ENCODE peak calls at places on chromosomes 6 and 20, in seven cellular contexts. J is adrenal gland, E is right lobe of liver, M is upper lobe of left lung, R is ovary, Q is transverse colon, L is stomach. U is an unnamed sample.
A peak's percentile ranks its signal among the peaks of the same experiment; 100 is the strongest.

GRCh38 chr6:107458687-107459282 is 579 bp downstream of the PDSS2 start:
- DNase-seq in J (no peak), E (no peak), M (peak; percentile 40), R (no peak), Q (peak; percentile 25), L (no peak), U (peak; percentile 61)

GRCh38 chr6:52499026-52499425 is 77.8 kb downstream of the TRAM2 start:
- DNase-seq in J (no peak), E (no peak), M (no peak), R (no peak), Q (no peak), L (no peak), U (no peak)

GRCh38 chr20:62772618-62772993 is 23.7 kb upstream of the MRGBP start:
- DNase-seq in J (no peak), E (no peak), M (no peak), R (no peak), Q (no peak), L (no peak), U (peak; percentile 63)

GRCh38 chr6:30814137-30815084 is 69.9 kb upstream of the DDR1 start:
- DNase-seq in J (peak; percentile 78), E (no peak), M (peak; percentile 71), R (no peak), Q (peak; percentile 26), L (peak; percentile 35), U (peak; percentile 40)

GRCh38 chr6:130282234-130282995 is 59.7 kb upstream of the SAMD3 start:
- DNase-seq in J (no peak), E (no peak), M (no peak), R (no peak), Q (no peak), L (no peak), U (no peak)

GRCh38 chr6:164753517-164753916 is 555.9 kb downstream of the C6orf118 start:
- DNase-seq in J (no peak), E (no peak), M (no peak), R (no peak), Q (no peak), L (no peak), U (no peak)

GRCh38 chr6:117494283-117494682 is 11.8 kb downstream of the DCBLD1 start:
- DNase-seq in J (no peak), E (no peak), M (no peak), R (no peak), Q (no peak), L (no peak), U (no peak)

GRCh38 chr6:137823826-137824501 is 43.1 kb upstream of the TNFAIP3 start:
- DNase-seq in J (no peak), E (no peak), M (peak; percentile 70), R (peak; percentile 52), Q (peak; percentile 65), L (peak; percentile 32), U (peak; percentile 27)

GRCh38 chr6:160991411-160992322 is at the start of gene MAP3K4:
- DNase-seq in J (peak; percentile 76), E (peak; percentile 88), M (peak; percentile 78), R (peak; percentile 84), Q (peak; percentile 85), L (peak; percentile 81), U (peak; percentile 82)

GRCh38 chr20:4300921-4301320 is 285.6 kb upstream of the RNF24 start:
- DNase-seq in J (no peak), E (no peak), M (no peak), R (no peak), Q (no peak), L (no peak), U (no peak)
- TF ChIP-seq CTCF in J (no peak), E (no peak), M (no peak), R (no peak), Q (no peak), L (no peak), U (no peak)

GRCh38 chr20:49887828-49888340 is 27.4 kb downstream of the SPATA2 start:
- DNase-seq in J (no peak), E (peak; percentile 43), M (no peak), R (no peak), Q (no peak), L (no peak), U (no peak)

GRCh38 chr20:49883246-49883802 is 32.0 kb downstream of the SPATA2 start:
- DNase-seq in J (no peak), E (no peak), M (no peak), R (no peak), Q (no peak), L (no peak), U (no peak)

GRCh38 chr20:49886571-49887203 is 28.6 kb downstream of the SPATA2 start:
- DNase-seq in J (no peak), E (peak; percentile 43), M (no peak), R (no peak), Q (no peak), L (no peak), U (no peak)

GRCh38 chr20:49887251-49887827 is 28.0 kb downstream of the SPATA2 start:
- DNase-seq in J (no peak), E (peak; percentile 37), M (no peak), R (no peak), Q (no peak), L (no peak), U (no peak)

DNA sequence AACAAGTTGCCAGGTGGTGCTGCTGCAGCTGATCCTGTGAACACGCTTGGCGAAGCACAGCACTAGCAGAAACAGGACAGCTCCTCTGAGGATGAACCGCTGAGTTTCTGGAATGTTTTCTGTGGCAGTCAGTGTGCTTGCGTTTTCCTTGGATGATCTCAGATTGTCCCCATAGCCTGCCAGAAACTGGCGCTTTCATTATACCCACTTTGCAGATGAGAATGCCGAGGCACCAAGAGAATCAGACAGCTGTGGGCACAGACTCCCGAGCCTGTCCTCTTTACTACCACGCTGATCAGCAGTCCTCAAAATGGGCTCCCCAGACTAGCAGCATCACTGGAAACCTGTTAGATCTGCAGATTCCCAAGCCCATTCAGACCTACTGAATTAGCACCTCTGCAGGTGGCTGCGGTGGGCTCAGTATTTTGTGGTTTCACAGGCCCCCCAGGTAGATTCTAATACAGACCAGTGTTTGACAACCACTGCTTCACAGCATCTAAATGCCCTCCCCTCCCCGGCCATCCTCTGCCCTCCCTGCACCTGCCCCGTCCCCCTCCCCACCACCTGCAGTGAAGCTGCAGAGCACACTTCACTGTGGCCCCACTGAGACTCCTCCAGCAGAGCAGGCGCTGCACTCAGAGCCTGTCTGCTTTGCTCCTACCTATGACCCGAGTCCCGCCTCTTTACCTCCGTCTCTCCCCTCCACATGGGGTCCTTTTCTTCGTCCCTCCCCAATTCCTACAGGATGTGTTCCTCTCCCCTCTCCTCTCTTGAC is 29.6 kb downstream of the SPATA2 start:
- DNase-seq in J (no peak), E (peak; percentile 33), M (no peak), R (no peak), Q (no peak), L (no peak), U (no peak)
- H3K27ac ChIP-seq in J (no peak overlapping the region), E (no peak overlapping the region), M (peak overlapping the region; percentile 39), R (no peak overlapping the region), Q (no peak overlapping the region), L (peak overlapping the region; percentile 69), U (no peak overlapping the region)

DNA sequence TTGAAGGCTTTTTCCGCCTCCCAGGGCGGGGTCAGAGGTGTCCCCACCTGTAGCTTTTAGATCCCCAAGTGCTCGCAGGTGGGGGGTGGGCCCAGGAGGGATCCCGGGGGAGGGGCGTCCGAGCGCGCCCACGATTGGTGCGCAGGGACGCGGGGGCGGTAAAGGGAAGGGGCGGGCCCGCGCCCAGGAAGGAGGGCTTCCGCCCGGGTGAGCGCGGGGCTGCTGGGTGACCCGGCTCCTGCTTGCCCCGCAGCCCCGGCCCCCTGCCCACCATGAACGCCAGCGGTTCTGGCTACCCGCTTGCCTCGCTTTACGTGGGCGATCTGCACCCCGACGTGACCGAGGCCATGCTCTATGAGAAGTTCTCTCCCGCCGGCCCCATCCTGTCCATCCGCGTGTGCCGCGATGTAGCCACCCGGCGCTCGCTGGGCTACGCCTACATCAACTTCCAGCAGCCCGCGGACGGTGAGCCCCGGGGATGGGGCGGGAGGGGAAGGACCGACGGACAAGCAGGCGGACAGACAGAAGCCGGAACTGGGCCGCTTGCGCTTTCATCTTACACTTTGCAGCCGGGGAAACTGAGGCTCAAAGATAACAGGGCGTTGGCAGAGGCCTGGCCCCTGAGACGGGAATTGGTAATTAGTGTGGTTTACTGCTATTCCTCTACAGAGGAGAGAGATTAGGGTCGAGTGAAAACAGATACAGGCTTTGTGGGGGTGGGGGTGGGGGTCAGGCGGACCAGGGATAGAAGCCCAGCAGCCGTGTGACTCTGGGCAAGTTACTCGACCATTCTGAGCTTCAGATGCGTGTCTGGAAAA is at the start of gene PABPC1L:
- DNase-seq in J (peak; percentile 56), E (peak; percentile 80), M (peak; percentile 92), R (peak; percentile 72), Q (peak; percentile 80), L (peak; percentile 76), U (peak; percentile 90)
- TF ChIP-seq POLR2A in J (no peak), E (peak; percentile 51), M (no peak), R (no peak), Q (peak; percentile 33), L (no peak), U (no peak)

GRCh38 chr6:296151-297122 is 4.2 kb downstream of the DUSP22 start:
- DNase-seq in J (no peak), E (no peak), M (peak; percentile 63), R (no peak), Q (peak; percentile 55), L (no peak), U (no peak)
- TF ChIP-seq CTCF in J (no peak), E (no peak), M (no peak), R (no peak), Q (no peak), L (no peak), U (no peak)

GRCh38 chr6:6810727-6811126 is 222.2 kb downstream of the LY86 start:
- DNase-seq in J (no peak), E (no peak), M (no peak), R (no peak), Q (peak; percentile 20), L (no peak), U (no peak)
- H3K27ac ChIP-seq in J (peak overlapping the region; percentile 75), E (peak overlapping the region; percentile 78), M (peak overlapping the region; percentile 59), R (peak overlapping the region; percentile 42), Q (peak overlapping the region; percentile 56), L (peak overlapping the region; percentile 55), U (no peak overlapping the region)

GRCh38 chr20:22533823-22534751 is 50.3 kb downstream of the FOXA2 start:
- DNase-seq in J (no peak), E (no peak), M (no peak), R (no peak), Q (no peak), L (peak; percentile 56), U (no peak)
- TF ChIP-seq POLR2A in J (no peak), E (no peak), M (no peak), R (no peak), Q (no peak), L (no peak), U (no peak)

U was measured in thyroid gland.